ENCODE peak calls at places on chromosomes 2 and 18, in nine cellular contexts. One of them, this sample, is unnamed.

GRCh38 chr2:42195559-42195958 is 26.4 kb downstream of the EML4 start:
- DNase-seq in frontal cortex: no peak
- DNase-seq in HT-29: peak
- DNase-seq in WTC11: no peak
- DNase-seq in HS-27A: no peak
- DNase-seq in activated T-helper 9 cell treated with anti-CD3 and anti-CD28 coated beads, Interleukin-2, amount 50 U/mL, for 16 hours: no peak
- DNase-seq in tibial artery: no peak
- DNase-seq in HFFc6: peak
- DNase-seq in kidney tubule cell: peak
- DNase-seq in this sample: peak

GRCh38 chr18:24270937-24271380 is 126.7 kb downstream of the OSBPL1A start:
- DNase-seq in frontal cortex: peak
- DNase-seq in HT-29: peak
- DNase-seq in WTC11: no peak
- DNase-seq in HS-27A: peak
- DNase-seq in activated T-helper 9 cell treated with anti-CD3 and anti-CD28 coated beads, Interleukin-2, amount 50 U/mL, for 16 hours: no peak
- DNase-seq in tibial artery: no peak
- DNase-seq in HFFc6: peak
- DNase-seq in kidney tubule cell: peak
- DNase-seq in this sample: peak

GRCh38 chr18:48552130-48552529 is 13.3 kb downstream of the CTIF start:
- DNase-seq in frontal cortex: no peak
- DNase-seq in HT-29: no peak
- DNase-seq in WTC11: no peak
- DNase-seq in HS-27A: no peak
- DNase-seq in activated T-helper 9 cell treated with anti-CD3 and anti-CD28 coated beads, Interleukin-2, amount 50 U/mL, for 16 hours: no peak
- DNase-seq in tibial artery: no peak
- DNase-seq in HFFc6: no peak
- DNase-seq in kidney tubule cell: no peak
- DNase-seq in this sample: no peak

GRCh38 chr2:162473-163135 is 101.2 kb downstream of the SH3YL1 start:
- DNase-seq in frontal cortex: no peak
- DNase-seq in HT-29: no peak
- DNase-seq in WTC11: no peak
- DNase-seq in HS-27A: no peak
- DNase-seq in activated T-helper 9 cell treated with anti-CD3 and anti-CD28 coated beads, Interleukin-2, amount 50 U/mL, for 16 hours: no peak
- DNase-seq in tibial artery: no peak
- DNase-seq in HFFc6: no peak
- DNase-seq in kidney tubule cell: no peak
- DNase-seq in this sample: peak

GRCh38 chr2:135985826-135986393 is 484 bp upstream of the DARS1 start:
- DNase-seq in frontal cortex: no peak
- DNase-seq in HT-29: no peak
- DNase-seq in WTC11: no peak
- DNase-seq in HS-27A: no peak
- DNase-seq in activated T-helper 9 cell treated with anti-CD3 and anti-CD28 coated beads, Interleukin-2, amount 50 U/mL, for 16 hours: peak
- DNase-seq in tibial artery: no peak
- DNase-seq in HFFc6: no peak
- DNase-seq in kidney tubule cell: no peak
- DNase-seq in this sample: no peak

GRCh38 chr2:39522518-39522877 is 85.4 kb upstream of the MAP4K3 start:
- DNase-seq in frontal cortex: no peak
- DNase-seq in HT-29: no peak
- DNase-seq in WTC11: no peak
- DNase-seq in HS-27A: no peak
- DNase-seq in activated T-helper 9 cell treated with anti-CD3 and anti-CD28 coated beads, Interleukin-2, amount 50 U/mL, for 16 hours: no peak
- DNase-seq in tibial artery: no peak
- DNase-seq in HFFc6: no peak
- DNase-seq in kidney tubule cell: no peak
- DNase-seq in this sample: no peak

GRCh38 chr2:23498941-23499340 is 114.0 kb downstream of the KLHL29 start:
- DNase-seq in frontal cortex: no peak
- DNase-seq in HT-29: no peak
- DNase-seq in WTC11: no peak
- DNase-seq in HS-27A: no peak
- DNase-seq in activated T-helper 9 cell treated with anti-CD3 and anti-CD28 coated beads, Interleukin-2, amount 50 U/mL, for 16 hours: no peak
- DNase-seq in tibial artery: no peak
- DNase-seq in HFFc6: no peak
- DNase-seq in kidney tubule cell: no peak
- DNase-seq in this sample: no peak

GRCh38 chr2:86332654-86333053 is 4.8 kb downstream of the REEP1 start:
- DNase-seq in frontal cortex: no peak
- DNase-seq in HT-29: no peak
- DNase-seq in WTC11: no peak
- DNase-seq in HS-27A: no peak
- DNase-seq in activated T-helper 9 cell treated with anti-CD3 and anti-CD28 coated beads, Interleukin-2, amount 50 U/mL, for 16 hours: no peak
- DNase-seq in tibial artery: no peak
- DNase-seq in HFFc6: no peak
- DNase-seq in kidney tubule cell: peak
- DNase-seq in this sample: no peak

GRCh38 chr2:109521751-109522374 is 91.9 kb downstream of the SEPTIN10 start:
- DNase-seq in frontal cortex: no peak
- DNase-seq in HT-29: no peak
- DNase-seq in WTC11: no peak
- DNase-seq in HS-27A: no peak
- DNase-seq in activated T-helper 9 cell treated with anti-CD3 and anti-CD28 coated beads, Interleukin-2, amount 50 U/mL, for 16 hours: no peak
- DNase-seq in tibial artery: peak
- DNase-seq in HFFc6: no peak
- DNase-seq in kidney tubule cell: no peak
- DNase-seq in this sample: no peak

GRCh38 chr18:34976899-34977786 is 64.1 kb upstream of the MAPRE2 start:
- DNase-seq in frontal cortex: peak
- DNase-seq in HT-29: peak
- DNase-seq in WTC11: peak
- DNase-seq in HS-27A: no peak
- DNase-seq in activated T-helper 9 cell treated with anti-CD3 and anti-CD28 coated beads, Interleukin-2, amount 50 U/mL, for 16 hours: peak
- DNase-seq in tibial artery: peak
- DNase-seq in HFFc6: no peak
- DNase-seq in kidney tubule cell: peak
- DNase-seq in this sample: peak

GRCh38 chr18:12998332-12999060 is 7.3 kb downstream of the CEP192 start:
- DNase-seq in frontal cortex: no peak
- DNase-seq in HT-29: no peak
- DNase-seq in WTC11: no peak
- DNase-seq in HS-27A: no peak
- DNase-seq in activated T-helper 9 cell treated with anti-CD3 and anti-CD28 coated beads, Interleukin-2, amount 50 U/mL, for 16 hours: no peak
- DNase-seq in tibial artery: no peak
- DNase-seq in HFFc6: no peak
- DNase-seq in kidney tubule cell: no peak
- DNase-seq in this sample: no peak

GRCh38 chr2:151774506-151774905 is 40.2 kb upstream of the NEB start:
- DNase-seq in frontal cortex: no peak
- DNase-seq in HT-29: no peak
- DNase-seq in WTC11: no peak
- DNase-seq in HS-27A: peak
- DNase-seq in activated T-helper 9 cell treated with anti-CD3 and anti-CD28 coated beads, Interleukin-2, amount 50 U/mL, for 16 hours: no peak
- DNase-seq in tibial artery: no peak
- DNase-seq in HFFc6: peak
- DNase-seq in kidney tubule cell: peak
- DNase-seq in this sample: peak

GRCh38 chr2:185835974-185836373 is 97.4 kb downstream of the FSIP2 start:
- DNase-seq in frontal cortex: no peak
- DNase-seq in HT-29: no peak
- DNase-seq in WTC11: no peak
- DNase-seq in HS-27A: no peak
- DNase-seq in activated T-helper 9 cell treated with anti-CD3 and anti-CD28 coated beads, Interleukin-2, amount 50 U/mL, for 16 hours: no peak
- DNase-seq in tibial artery: no peak
- DNase-seq in HFFc6: no peak
- DNase-seq in kidney tubule cell: no peak
- DNase-seq in this sample: no peak

GRCh38 chr2:85353876-85354285 is 447 bp downstream of the RETSAT start:
- DNase-seq in frontal cortex: no peak
- DNase-seq in HT-29: peak
- DNase-seq in WTC11: no peak
- DNase-seq in HS-27A: peak
- DNase-seq in activated T-helper 9 cell treated with anti-CD3 and anti-CD28 coated beads, Interleukin-2, amount 50 U/mL, for 16 hours: no peak
- DNase-seq in tibial artery: no peak
- DNase-seq in HFFc6: peak
- DNase-seq in kidney tubule cell: peak
- DNase-seq in this sample: peak

GRCh38 chr18:79480171-79480981 is 84.6 kb downstream of the NFATC1 start:
- DNase-seq in frontal cortex: no peak
- DNase-seq in HT-29: no peak
- DNase-seq in WTC11: no peak
- DNase-seq in HS-27A: no peak
- DNase-seq in activated T-helper 9 cell treated with anti-CD3 and anti-CD28 coated beads, Interleukin-2, amount 50 U/mL, for 16 hours: no peak
- DNase-seq in tibial artery: peak
- DNase-seq in HFFc6: no peak
- DNase-seq in kidney tubule cell: no peak
- DNase-seq in this sample: no peak

GRCh38 chr18:5309888-5310470 is 14.5 kb upstream of the ZBTB14 start:
- DNase-seq in frontal cortex: no peak
- DNase-seq in HT-29: no peak
- DNase-seq in WTC11: no peak
- DNase-seq in HS-27A: no peak
- DNase-seq in activated T-helper 9 cell treated with anti-CD3 and anti-CD28 coated beads, Interleukin-2, amount 50 U/mL, for 16 hours: no peak
- DNase-seq in tibial artery: no peak
- DNase-seq in HFFc6: no peak
- DNase-seq in kidney tubule cell: peak
- DNase-seq in this sample: no peak

GRCh38 chr18:59990121-59990818 is 90.5 kb downstream of the PMAIP1 start:
- DNase-seq in frontal cortex: no peak
- DNase-seq in HT-29: no peak
- DNase-seq in WTC11: no peak
- DNase-seq in HS-27A: no peak
- DNase-seq in activated T-helper 9 cell treated with anti-CD3 and anti-CD28 coated beads, Interleukin-2, amount 50 U/mL, for 16 hours: no peak
- DNase-seq in tibial artery: no peak
- DNase-seq in HFFc6: no peak
- DNase-seq in kidney tubule cell: peak
- DNase-seq in this sample: no peak

GRCh38 chr2:51526766-51527165 is 494.8 kb upstream of the NRXN1 start:
- DNase-seq in frontal cortex: no peak
- DNase-seq in HT-29: no peak
- DNase-seq in WTC11: no peak
- DNase-seq in HS-27A: no peak
- DNase-seq in activated T-helper 9 cell treated with anti-CD3 and anti-CD28 coated beads, Interleukin-2, amount 50 U/mL, for 16 hours: no peak
- DNase-seq in tibial artery: no peak
- DNase-seq in HFFc6: no peak
- DNase-seq in kidney tubule cell: no peak
- DNase-seq in this sample: no peak

GRCh38 chr2:236947294-236947693 is 138.4 kb upstream of the COPS8 start:
- DNase-seq in frontal cortex: no peak
- DNase-seq in HT-29: no peak
- DNase-seq in WTC11: no peak
- DNase-seq in HS-27A: no peak
- DNase-seq in activated T-helper 9 cell treated with anti-CD3 and anti-CD28 coated beads, Interleukin-2, amount 50 U/mL, for 16 hours: no peak
- DNase-seq in tibial artery: no peak
- DNase-seq in HFFc6: no peak
- DNase-seq in kidney tubule cell: no peak
- DNase-seq in this sample: no peak

GRCh38 chr2:85135066-85135914 is 2.1 kb downstream of the TCF7L1 start:
- DNase-seq in frontal cortex: no peak
- DNase-seq in HT-29: no peak
- DNase-seq in WTC11: peak
- DNase-seq in HS-27A: no peak
- DNase-seq in activated T-helper 9 cell treated with anti-CD3 and anti-CD28 coated beads, Interleukin-2, amount 50 U/mL, for 16 hours: no peak
- DNase-seq in tibial artery: peak
- DNase-seq in HFFc6: no peak
- DNase-seq in kidney tubule cell: no peak
- DNase-seq in this sample: no peak

GRCh38 chr2:218387369-218388194 is 5.5 kb downstream of the SLC11A1 start:
- DNase-seq in frontal cortex: peak
- DNase-seq in HT-29: peak
- DNase-seq in WTC11: peak
- DNase-seq in HS-27A: no peak
- DNase-seq in activated T-helper 9 cell treated with anti-CD3 and anti-CD28 coated beads, Interleukin-2, amount 50 U/mL, for 16 hours: no peak
- DNase-seq in tibial artery: no peak
- DNase-seq in HFFc6: peak
- DNase-seq in kidney tubule cell: peak
- DNase-seq in this sample: peak

GRCh38 chr2:219172231-219173154 is 2.7 kb upstream of the SLC23A3 start:
- DNase-seq in frontal cortex: no peak
- DNase-seq in HT-29: no peak
- DNase-seq in WTC11: no peak
- DNase-seq in HS-27A: no peak
- DNase-seq in activated T-helper 9 cell treated with anti-CD3 and anti-CD28 coated beads, Interleukin-2, amount 50 U/mL, for 16 hours: no peak
- DNase-seq in tibial artery: no peak
- DNase-seq in HFFc6: no peak
- DNase-seq in kidney tubule cell: no peak
- DNase-seq in this sample: no peak

GRCh38 chr2:123453046-123453445 is 572.0 kb upstream of the CNTNAP5 start:
- DNase-seq in frontal cortex: no peak
- DNase-seq in HT-29: no peak
- DNase-seq in WTC11: no peak
- DNase-seq in HS-27A: no peak
- DNase-seq in activated T-helper 9 cell treated with anti-CD3 and anti-CD28 coated beads, Interleukin-2, amount 50 U/mL, for 16 hours: no peak
- DNase-seq in tibial artery: no peak
- DNase-seq in HFFc6: no peak
- DNase-seq in kidney tubule cell: no peak
- DNase-seq in this sample: no peak

GRCh38 chr18:35682282-35682867 is 100.8 kb downstream of the GALNT1 start:
- DNase-seq in frontal cortex: no peak
- DNase-seq in HT-29: no peak
- DNase-seq in WTC11: no peak
- DNase-seq in HS-27A: no peak
- DNase-seq in activated T-helper 9 cell treated with anti-CD3 and anti-CD28 coated beads, Interleukin-2, amount 50 U/mL, for 16 hours: no peak
- DNase-seq in tibial artery: no peak
- DNase-seq in HFFc6: no peak
- DNase-seq in kidney tubule cell: no peak
- DNase-seq in this sample: no peak

GRCh38 chr2:26838121-26838906 is 9.6 kb upstream of the DPYSL5 start:
- DNase-seq in frontal cortex: no peak
- DNase-seq in HT-29: peak
- DNase-seq in WTC11: no peak
- DNase-seq in HS-27A: no peak
- DNase-seq in activated T-helper 9 cell treated with anti-CD3 and anti-CD28 coated beads, Interleukin-2, amount 50 U/mL, for 16 hours: no peak
- DNase-seq in tibial artery: no peak
- DNase-seq in HFFc6: no peak
- DNase-seq in kidney tubule cell: peak
- DNase-seq in this sample: no peak

GRCh38 chr18:76757343-76757742 is 65.0 kb upstream of the ZNF236 start:
- DNase-seq in frontal cortex: no peak
- DNase-seq in HT-29: no peak
- DNase-seq in WTC11: no peak
- DNase-seq in HS-27A: no peak
- DNase-seq in activated T-helper 9 cell treated with anti-CD3 and anti-CD28 coated beads, Interleukin-2, amount 50 U/mL, for 16 hours: no peak
- DNase-seq in tibial artery: no peak
- DNase-seq in HFFc6: peak
- DNase-seq in kidney tubule cell: no peak
- DNase-seq in this sample: no peak

GRCh38 chr2:226023383-226023782 is 623.9 kb downstream of the NYAP2 start:
- DNase-seq in frontal cortex: no peak
- DNase-seq in HT-29: peak
- DNase-seq in WTC11: peak
- DNase-seq in HS-27A: no peak
- DNase-seq in activated T-helper 9 cell treated with anti-CD3 and anti-CD28 coated beads, Interleukin-2, amount 50 U/mL, for 16 hours: no peak
- DNase-seq in tibial artery: no peak
- DNase-seq in HFFc6: no peak
- DNase-seq in kidney tubule cell: no peak
- DNase-seq in this sample: no peak

GRCh38 chr2:69075486-69075885 is 62.5 kb downstream of the ANTXR1 start:
- DNase-seq in frontal cortex: no peak
- DNase-seq in HT-29: no peak
- DNase-seq in WTC11: no peak
- DNase-seq in HS-27A: no peak
- DNase-seq in activated T-helper 9 cell treated with anti-CD3 and anti-CD28 coated beads, Interleukin-2, amount 50 U/mL, for 16 hours: no peak
- DNase-seq in tibial artery: no peak
- DNase-seq in HFFc6: no peak
- DNase-seq in kidney tubule cell: no peak
- DNase-seq in this sample: no peak

GRCh38 chr18:61006687-61007224 is 326.5 kb upstream of the CDH20 start:
- DNase-seq in frontal cortex: no peak
- DNase-seq in HT-29: no peak
- DNase-seq in WTC11: no peak
- DNase-seq in HS-27A: no peak
- DNase-seq in activated T-helper 9 cell treated with anti-CD3 and anti-CD28 coated beads, Interleukin-2, amount 50 U/mL, for 16 hours: no peak
- DNase-seq in tibial artery: no peak
- DNase-seq in HFFc6: no peak
- DNase-seq in kidney tubule cell: no peak
- DNase-seq in this sample: no peak

GRCh38 chr18:9365406-9365805 is 30.8 kb downstream of the TWSG1 start:
- DNase-seq in frontal cortex: no peak
- DNase-seq in HT-29: no peak
- DNase-seq in WTC11: no peak
- DNase-seq in HS-27A: no peak
- DNase-seq in activated T-helper 9 cell treated with anti-CD3 and anti-CD28 coated beads, Interleukin-2, amount 50 U/mL, for 16 hours: no peak
- DNase-seq in tibial artery: no peak
- DNase-seq in HFFc6: no peak
- DNase-seq in kidney tubule cell: peak
- DNase-seq in this sample: no peak

GRCh38 chr2:239731422-239731821 is 293.7 kb downstream of the NDUFA10 start:
- DNase-seq in frontal cortex: no peak
- DNase-seq in HT-29: no peak
- DNase-seq in WTC11: no peak
- DNase-seq in HS-27A: no peak
- DNase-seq in activated T-helper 9 cell treated with anti-CD3 and anti-CD28 coated beads, Interleukin-2, amount 50 U/mL, for 16 hours: no peak
- DNase-seq in tibial artery: peak
- DNase-seq in HFFc6: no peak
- DNase-seq in kidney tubule cell: no peak
- DNase-seq in this sample: no peak